ENCODE peak calls at places on chromosomes 16 and 17, in five cellular contexts. S is activated T-cell treated with anti-CD3 and anti-CD28 coated beads, Interleukin-2, amount 50 U/mL, for 72 hours; R is GM20000; W is HEK293T; Q is left ventricle myocardium superior. J is an unnamed sample.

GRCh38 chr17:75352079-75352569 is 53.4 kb downstream of the GRB2 start:
- DNase-seq in R (no peak), W (peak; percentile 42), Q (no peak), S (no peak), J (peak; percentile 46)

GRCh38 chr16:31258366-31258765 is 1.4 kb upstream of the ITGAM start:
- DNase-seq in W (no peak), R (no peak), S (no peak), Q (no peak), J (no peak)

GRCh38 chr17:64781394-64781793 is 119.3 kb upstream of the SMURF2 start:
- DNase-seq in S (peak; percentile 60), W (no peak), R (peak; percentile 35), Q (peak; percentile 81), J (no peak)

GRCh38 chr16:67945392-67945933 is 1.5 kb upstream of the LCAT start:
- DNase-seq in S (no peak), Q (no peak), W (no peak), R (no peak), J (no peak)

GRCh38 chr16:30151091-30151490 is 28.1 kb upstream of the MAPK3 start:
- DNase-seq in Q (no peak), R (no peak), W (no peak), S (no peak), J (no peak)

GRCh38 chr17:54662978-54663876 is 237.4 kb upstream of the TOM1L1 start:
- DNase-seq in Q (no peak), W (no peak), S (no peak), R (no peak), J (no peak)

GRCh38 chr16:89201467-89202377 is 1.4 kb upstream of the SLC22A31 start:
- DNase-seq in R (peak; percentile 87), S (peak; percentile 90), Q (peak; percentile 78), W (peak; percentile 97), J (peak; percentile 36)

GRCh38 chr17:58352843-58353719 is 1.1 kb upstream of the SUPT4H1 start:
- DNase-seq in R (no peak), S (peak; percentile 21), Q (peak; percentile 57), W (peak; percentile 56), J (no peak)

GRCh38 chr17:64097196-64097936 is 32.6 kb downstream of the ERN1 start:
- DNase-seq in W (no peak), Q (no peak), S (no peak), R (no peak), J (no peak)

GRCh38 chr17:37761065-37761464 is 16.2 kb upstream of the HNF1B start:
- DNase-seq in R (no peak), Q (no peak), S (no peak), W (no peak), J (no peak)